ENCODE peak calls at places on chromosomes 11 and 22, in six cellular contexts. One of them, this sample, is unnamed.

GRCh38 chr11:123473941-123474668 is 44.0 kb downstream of the GRAMD1B start:
- DNase-seq in activated CD8-positive, alpha-beta memory T cell treated with anti-CD3 and anti-CD28 coated beads, Interleukin-2, amount 10 ng/mL, durations not matched to agents 7 days and 5 days: no peak
- DNase-seq in tibial nerve: no peak
- DNase-seq in NCI-H1417: no peak
- DNase-seq in memory B cell: no peak
- DNase-seq in mammary epithelial cell: peak
- DNase-seq in this sample: no peak

GRCh38 chr11:76604652-76605241 is 65.8 kb downstream of the LRRC32 start:
- DNase-seq in activated CD8-positive, alpha-beta memory T cell treated with anti-CD3 and anti-CD28 coated beads, Interleukin-2, amount 10 ng/mL, durations not matched to agents 7 days and 5 days: no peak
- DNase-seq in tibial nerve: no peak
- DNase-seq in NCI-H1417: no peak
- DNase-seq in memory B cell: no peak
- DNase-seq in mammary epithelial cell: no peak
- DNase-seq in this sample: no peak

GRCh38 chr11:111882202-111882601 is 2.9 kb downstream of the CFAP68 start:
- DNase-seq in activated CD8-positive, alpha-beta memory T cell treated with anti-CD3 and anti-CD28 coated beads, Interleukin-2, amount 10 ng/mL, durations not matched to agents 7 days and 5 days: no peak
- DNase-seq in tibial nerve: no peak
- DNase-seq in NCI-H1417: no peak
- DNase-seq in memory B cell: no peak
- DNase-seq in mammary epithelial cell: no peak
- DNase-seq in this sample: no peak

GRCh38 chr11:130454495-130455262 is 6.2 kb downstream of the ADAMTS15 start:
- DNase-seq in activated CD8-positive, alpha-beta memory T cell treated with anti-CD3 and anti-CD28 coated beads, Interleukin-2, amount 10 ng/mL, durations not matched to agents 7 days and 5 days: no peak
- DNase-seq in tibial nerve: no peak
- DNase-seq in NCI-H1417: no peak
- DNase-seq in memory B cell: no peak
- DNase-seq in mammary epithelial cell: no peak
- DNase-seq in this sample: no peak

GRCh38 chr22:41175546-41175945 is 29.6 kb upstream of the L3MBTL2 start:
- DNase-seq in activated CD8-positive, alpha-beta memory T cell treated with anti-CD3 and anti-CD28 coated beads, Interleukin-2, amount 10 ng/mL, durations not matched to agents 7 days and 5 days: no peak
- DNase-seq in tibial nerve: no peak
- DNase-seq in NCI-H1417: no peak
- DNase-seq in memory B cell: no peak
- DNase-seq in mammary epithelial cell: no peak
- DNase-seq in this sample: no peak

GRCh38 chr22:37472418-37473006 is 13.7 kb downstream of the MFNG start:
- DNase-seq in activated CD8-positive, alpha-beta memory T cell treated with anti-CD3 and anti-CD28 coated beads, Interleukin-2, amount 10 ng/mL, durations not matched to agents 7 days and 5 days: peak
- DNase-seq in tibial nerve: no peak
- DNase-seq in NCI-H1417: no peak
- DNase-seq in memory B cell: no peak
- DNase-seq in mammary epithelial cell: no peak
- DNase-seq in this sample: peak

GRCh38 chr22:45583504-45583903 is 80.8 kb downstream of the FBLN1 start:
- DNase-seq in activated CD8-positive, alpha-beta memory T cell treated with anti-CD3 and anti-CD28 coated beads, Interleukin-2, amount 10 ng/mL, durations not matched to agents 7 days and 5 days: peak
- DNase-seq in tibial nerve: no peak
- DNase-seq in NCI-H1417: no peak
- DNase-seq in memory B cell: no peak
- DNase-seq in mammary epithelial cell: no peak
- DNase-seq in this sample: no peak

GRCh38 chr11:82174610-82175009 is 559.1 kb downstream of the FAM181B start:
- DNase-seq in activated CD8-positive, alpha-beta memory T cell treated with anti-CD3 and anti-CD28 coated beads, Interleukin-2, amount 10 ng/mL, durations not matched to agents 7 days and 5 days: no peak
- DNase-seq in tibial nerve: no peak
- DNase-seq in NCI-H1417: no peak
- DNase-seq in memory B cell: no peak
- DNase-seq in mammary epithelial cell: no peak
- DNase-seq in this sample: no peak

GRCh38 chr11:27423125-27423524 is 49.5 kb downstream of the LGR4 start:
- DNase-seq in activated CD8-positive, alpha-beta memory T cell treated with anti-CD3 and anti-CD28 coated beads, Interleukin-2, amount 10 ng/mL, durations not matched to agents 7 days and 5 days: no peak
- DNase-seq in tibial nerve: no peak
- DNase-seq in NCI-H1417: no peak
- DNase-seq in memory B cell: no peak
- DNase-seq in mammary epithelial cell: peak
- DNase-seq in this sample: peak

GRCh38 chr11:58923300-58923788 is 15.9 kb upstream of the GLYATL1 start:
- DNase-seq in activated CD8-positive, alpha-beta memory T cell treated with anti-CD3 and anti-CD28 coated beads, Interleukin-2, amount 10 ng/mL, durations not matched to agents 7 days and 5 days: no peak
- DNase-seq in tibial nerve: no peak
- DNase-seq in NCI-H1417: no peak
- DNase-seq in memory B cell: no peak
- DNase-seq in mammary epithelial cell: peak
- DNase-seq in this sample: peak

GRCh38 chr11:79092791-79093313 is 348.0 kb downstream of the TENM4 start:
- DNase-seq in activated CD8-positive, alpha-beta memory T cell treated with anti-CD3 and anti-CD28 coated beads, Interleukin-2, amount 10 ng/mL, durations not matched to agents 7 days and 5 days: no peak
- DNase-seq in tibial nerve: no peak
- DNase-seq in NCI-H1417: no peak
- DNase-seq in memory B cell: no peak
- DNase-seq in mammary epithelial cell: peak
- DNase-seq in this sample: no peak

GRCh38 chr11:9264381-9265210 is 554 bp downstream of the DENND5A start:
- DNase-seq in activated CD8-positive, alpha-beta memory T cell treated with anti-CD3 and anti-CD28 coated beads, Interleukin-2, amount 10 ng/mL, durations not matched to agents 7 days and 5 days: peak
- DNase-seq in tibial nerve: peak
- DNase-seq in NCI-H1417: peak
- DNase-seq in memory B cell: peak
- DNase-seq in mammary epithelial cell: peak
- DNase-seq in this sample: peak

GRCh38 chr11:87020336-87020735 is 17.4 kb upstream of the TMEM135 start:
- DNase-seq in activated CD8-positive, alpha-beta memory T cell treated with anti-CD3 and anti-CD28 coated beads, Interleukin-2, amount 10 ng/mL, durations not matched to agents 7 days and 5 days: no peak
- DNase-seq in tibial nerve: no peak
- DNase-seq in NCI-H1417: no peak
- DNase-seq in memory B cell: no peak
- DNase-seq in mammary epithelial cell: no peak
- DNase-seq in this sample: no peak

GRCh38 chr11:75475767-75476650 is 43.0 kb upstream of the KLHL35 start:
- DNase-seq in activated CD8-positive, alpha-beta memory T cell treated with anti-CD3 and anti-CD28 coated beads, Interleukin-2, amount 10 ng/mL, durations not matched to agents 7 days and 5 days: peak
- DNase-seq in tibial nerve: peak
- DNase-seq in NCI-H1417: peak
- DNase-seq in memory B cell: no peak
- DNase-seq in mammary epithelial cell: peak
- DNase-seq in this sample: no peak

GRCh38 chr11:93694109-93694508 is 32.6 kb downstream of the CEP295 start:
- DNase-seq in activated CD8-positive, alpha-beta memory T cell treated with anti-CD3 and anti-CD28 coated beads, Interleukin-2, amount 10 ng/mL, durations not matched to agents 7 days and 5 days: no peak
- DNase-seq in tibial nerve: no peak
- DNase-seq in NCI-H1417: no peak
- DNase-seq in memory B cell: no peak
- DNase-seq in mammary epithelial cell: no peak
- DNase-seq in this sample: no peak

This sample was measured in NCI-H146.